ENCODE peak calls at places on chromosome 3, in four cellular contexts. H is B cell, G is tibial artery, U is H1. V is an unnamed sample.

GRCh38 chr3:29291262-29291981 is 10.6 kb downstream of the RBMS3 start:
- DNase-seq in U (no peak), G (no peak), H (no peak), V (no peak)

GRCh38 chr3:193563999-193564398 is 9.3 kb upstream of the ATP13A4 start:
- DNase-seq in H (no peak), G (no peak), U (no peak), V (no peak)

GRCh38 chr3:130950641-130951040 is 56.8 kb downstream of the ATP2C1 start:
- DNase-seq in H (no peak), U (no peak), G (no peak), V (no peak)

GRCh38 chr3:105608623-105609022 is 241.9 kb downstream of the ALCAM start:
- DNase-seq in U (no peak), G (no peak), H (no peak), V (no peak)

GRCh38 chr3:127056281-127056680 is 73.4 kb downstream of the PLXNA1 start:
- DNase-seq in G (no peak), U (no peak), H (no peak), V (no peak)

GRCh38 chr3:195565716-195566115 is 18.0 kb downstream of the APOD start:
- DNase-seq in H (no peak), G (no peak), U (no peak), V (no peak)

GRCh38 chr3:62289922-62290321 is 83.4 kb downstream of the FEZF2 start:
- DNase-seq in H (no peak), G (no peak), U (no peak), V (no peak)

GRCh38 chr3:107369791-107370190 is 7.4 kb upstream of the CCDC54 start:
- DNase-seq in G (no peak), U (no peak), H (no peak), V (no peak)

GRCh38 chr3:155236473-155236872 is 57.0 kb downstream of the STRIT1 start:
- DNase-seq in U (no peak), G (no peak), H (no peak), V (no peak)

GRCh38 chr3:133330043-133330442 is 69.8 kb upstream of the BFSP2 start:
- DNase-seq in G (no peak), H (no peak), U (peak), V (no peak)

GRCh38 chr3:188956839-188957489 is 214.8 kb upstream of the TPRG1 start:
- DNase-seq in U (no peak), G (no peak), H (peak), V (peak)

GRCh38 chr3:177816667-177817208 is 619.5 kb upstream of the TBL1XR1 start:
- DNase-seq in U (no peak), H (no peak), G (no peak), V (peak)
- TF ChIP-seq CTCF in U (peak), H (no peak), G (peak), V (peak)

DNA sequence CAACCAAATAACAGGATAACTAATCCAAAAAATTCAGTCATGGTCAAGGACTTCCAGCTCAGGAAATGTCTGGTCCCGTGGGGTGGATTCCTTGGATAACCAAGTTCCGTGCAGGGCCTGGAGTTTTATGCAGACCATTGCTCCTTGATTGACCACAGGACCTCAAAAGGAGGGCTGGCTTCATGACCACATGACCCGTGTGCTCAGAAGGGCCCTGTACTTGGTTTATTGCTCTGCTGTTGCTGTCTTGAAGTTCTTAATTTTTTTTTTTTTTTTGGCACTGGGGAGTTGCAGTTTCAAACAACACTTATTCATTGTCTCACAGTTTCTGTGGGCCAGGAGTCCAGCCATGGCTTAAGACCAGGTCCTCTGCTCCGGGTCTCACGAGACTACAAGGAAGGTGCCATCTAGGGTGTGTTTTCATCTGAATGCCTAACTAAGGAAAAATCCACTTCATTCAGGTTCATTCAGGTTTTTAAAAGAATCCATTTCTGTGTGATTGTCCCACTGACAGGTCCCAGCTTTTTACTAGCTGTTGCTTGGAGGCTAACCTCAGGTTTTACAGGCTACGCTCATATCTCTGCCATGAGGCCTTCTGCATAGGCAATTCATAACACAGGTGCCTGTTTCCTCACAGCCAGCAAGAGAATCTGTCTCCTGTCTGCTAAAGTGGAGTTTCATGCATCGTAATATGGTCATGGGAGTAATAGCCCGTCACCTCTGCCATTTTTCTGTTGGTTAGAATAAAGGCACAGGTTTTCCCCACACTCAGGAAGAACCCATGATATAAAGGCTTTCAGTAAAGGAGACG is 65.3 kb downstream of the FLNB start:
- DNase-seq in U (no peak), H (no peak), G (no peak), V (no peak)
- TF ChIP-seq CTCF in U (no peak), H (no peak), G (no peak), V (no peak)

GRCh38 chr3:156448300-156448699 is 106.6 kb downstream of the SSR3 start:
- DNase-seq in U (no peak), G (no peak), H (no peak), V (no peak)
- TF ChIP-seq CTCF in U (peak), G (no peak), H (peak), V (peak)

DNA sequence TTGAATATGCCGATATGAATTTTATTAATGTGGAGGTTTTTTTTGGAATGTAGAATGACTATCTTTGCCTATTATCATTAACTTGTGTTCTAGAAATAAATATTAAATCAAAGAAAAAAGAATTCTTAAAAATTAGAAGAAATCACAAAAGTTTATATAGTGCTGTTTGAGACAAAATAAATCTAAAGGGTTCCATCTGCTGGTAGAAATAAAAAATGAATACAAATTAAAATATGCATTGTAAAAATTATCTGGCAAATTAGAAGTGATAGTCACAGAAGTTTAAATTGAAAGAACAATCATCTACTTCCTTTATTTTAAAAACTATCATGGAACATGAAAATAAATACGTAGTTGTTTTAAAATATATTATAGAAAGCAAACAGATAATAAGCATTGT is 22.7 kb upstream of the ZBTB20 start:
- DNase-seq in U (no peak), H (no peak), G (no peak), V (no peak)
- TF ChIP-seq CTCF in U (no peak), H (peak), G (peak), V (peak)

GRCh38 chr3:49339947-49340800 is at the start of gene USP4:
- DNase-seq in H (peak), G (peak), U (peak), V (peak)
- TF ChIP-seq CTCF in H (no peak), G (peak), U (peak), V (peak)

DNA sequence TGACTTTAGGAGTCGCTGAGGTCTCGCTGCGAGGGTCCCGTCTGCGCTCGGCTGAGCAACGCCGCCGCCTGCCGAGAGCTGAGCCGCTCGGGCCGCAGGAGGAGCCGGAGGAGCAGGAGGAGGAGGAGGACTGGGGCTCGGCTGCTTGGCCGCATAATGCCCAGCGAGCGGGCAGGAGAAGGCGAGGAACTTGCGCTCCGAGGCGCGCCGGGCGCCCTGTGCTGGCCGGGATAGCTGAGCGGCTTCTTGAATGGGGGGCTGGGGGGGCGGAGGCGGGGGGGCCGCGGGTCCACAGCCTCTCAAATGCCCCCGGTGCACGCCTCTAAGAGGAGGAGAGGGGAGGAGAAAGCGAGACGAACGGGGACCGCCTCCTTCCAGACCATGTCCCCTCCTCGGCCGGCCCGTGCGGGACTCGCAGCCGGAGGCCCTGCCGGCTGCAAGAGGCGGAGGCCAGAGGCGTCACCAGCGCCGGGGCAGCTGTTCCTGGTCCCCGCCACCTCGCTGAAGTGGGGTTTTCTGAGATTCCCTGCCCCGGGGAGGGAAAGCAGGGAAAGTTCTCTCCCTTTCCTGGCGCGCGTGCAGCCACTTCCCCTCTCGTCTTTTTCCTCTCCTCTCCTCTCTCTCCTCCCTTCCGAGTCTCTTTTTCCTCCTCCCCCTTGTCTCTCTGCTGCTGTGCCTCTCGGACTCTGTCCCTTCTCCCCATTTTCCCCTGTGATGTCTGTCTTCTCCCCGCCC is at the start of gene ADAMTS9:
- DNase-seq in H (no peak), U (no peak), G (peak), V (no peak)
- TF ChIP-seq CTCF in H (no peak), U (no peak), G (no peak), V (no peak)

DNA sequence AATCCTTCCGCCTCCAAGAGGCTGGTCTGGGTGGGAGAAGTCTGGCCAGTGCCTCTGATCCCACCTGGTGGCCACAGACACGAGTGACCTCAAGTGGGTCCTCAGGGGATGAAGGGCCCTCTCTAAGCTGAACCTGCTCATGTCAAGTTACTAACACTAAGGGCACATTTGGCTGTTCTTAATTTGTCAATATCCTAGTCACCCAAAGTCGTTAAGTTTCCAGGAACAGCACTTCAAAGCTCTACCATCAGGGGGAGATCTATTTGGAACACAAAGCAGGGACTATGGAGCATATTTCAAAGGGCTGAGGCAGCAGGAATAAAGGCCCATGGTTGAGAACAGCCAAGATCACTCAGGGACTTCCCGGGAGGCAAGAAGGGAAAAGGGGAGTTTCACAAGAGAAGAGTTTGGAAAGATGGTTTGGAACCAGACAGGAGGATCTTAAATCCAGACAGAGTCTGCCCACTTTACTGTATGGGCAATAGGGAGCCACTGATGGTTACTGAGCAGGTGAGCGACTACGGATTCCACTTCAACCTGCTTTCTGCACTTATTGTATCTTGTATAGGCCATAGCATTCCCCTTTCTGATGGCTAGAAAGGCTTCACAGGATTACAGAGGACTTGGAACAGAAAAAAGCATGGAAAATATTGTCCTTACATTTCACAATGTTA is 13.7 kb downstream of the OXTR start:
- DNase-seq in H (no peak), U (no peak), G (no peak), V (peak)
- TF ChIP-seq CTCF in H (no peak), U (peak), G (no peak), V (peak)

GRCh38 chr3:8576436-8576835 is 68.2 kb downstream of the SSUH2 start:
- DNase-seq in U (no peak), H (no peak), G (no peak), V (no peak)
- TF ChIP-seq CTCF in U (no peak), H (no peak), G (no peak), V (no peak)

DNA sequence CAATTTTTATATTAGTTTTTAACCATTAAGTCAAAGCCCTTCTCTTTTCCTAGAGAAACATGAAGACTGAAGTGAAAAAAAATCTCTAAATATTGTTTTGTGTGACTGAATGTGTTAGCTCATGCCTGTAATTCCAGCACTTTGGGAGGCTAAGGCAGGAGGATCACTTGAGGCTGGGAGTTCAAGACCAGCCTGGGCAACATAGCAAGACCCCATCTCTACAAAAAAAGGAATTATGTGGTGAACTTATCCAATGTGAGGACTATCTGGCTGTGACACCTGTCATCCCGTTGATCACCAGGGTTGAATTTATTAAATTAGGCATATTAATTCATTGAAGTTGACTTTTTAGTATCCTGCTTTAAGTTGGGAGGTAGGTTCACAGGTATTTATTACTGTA is 13.0 kb downstream of the SMC4 start:
- DNase-seq in U (no peak), G (no peak), H (no peak), V (no peak)
- TF ChIP-seq CTCF in U (no peak), G (no peak), H (no peak), V (no peak)

V was measured in HFFc6.